ENCODE peak calls at places on chromosomes 13 and 19, in four cellular contexts. Z, F, X and J are unnamed samples.

GRCh38 chr19:41355802-41356201 is 2.1 kb upstream of the TGFB1 start:
- DNase-seq in Z (no peak), F (no peak), X (no peak), J (no peak)

GRCh38 chr13:44972956-44973581 is 16.2 kb downstream of the NUFIP1 start:
- DNase-seq in Z (no peak), F (no peak), X (no peak), J (peak; percentile 55)

GRCh38 chr13:102721800-102722231 is 27.0 kb upstream of the METTL21C start:
- DNase-seq in Z (no peak), F (no peak), X (no peak), J (no peak)

GRCh38 chr19:34360354-34360909 is 4.6 kb upstream of the GPI start:
- DNase-seq in Z (no peak), F (no peak), X (no peak), J (no peak)

GRCh38 chr19:1354496-1355257 is 29.0 kb upstream of the NDUFS7 start:
- DNase-seq in Z (peak; percentile 54), F (peak; percentile 45), X (peak; percentile 91), J (peak; percentile 93)

GRCh38 chr19:8566855-8567254 is 10.4 kb downstream of the MYO1F start:
- DNase-seq in Z (no peak), F (no peak), X (no peak), J (no peak)

GRCh38 chr19:40598121-40598917 is 2.9 kb upstream of the LTBP4 start:
- DNase-seq in Z (peak; percentile 81), F (peak; percentile 81), X (peak; percentile 92), J (peak; percentile 92)

GRCh38 chr19:1618157-1619093 is 13.2 kb upstream of the UQCR11 start:
- DNase-seq in Z (no peak), F (no peak), X (no peak), J (peak; percentile 26)

GRCh38 chr19:41226053-41226873 is 7.2 kb downstream of the AXL start:
- DNase-seq in Z (peak; percentile 66), F (peak; percentile 85), X (peak; percentile 44), J (peak; percentile 93)

GRCh38 chr19:2764945-2765344 is 18.1 kb downstream of the SGTA start:
- DNase-seq in Z (no peak), F (no peak), X (no peak), J (no peak)

GRCh38 chr19:12095111-12095790 is 30.7 kb downstream of the ZNF844 start:
- DNase-seq in Z (no peak), F (peak; percentile 15), X (no peak), J (peak; percentile 21)

GRCh38 chr13:40402931-40403412 is 263.5 kb downstream of the FOXO1 start:
- DNase-seq in Z (peak; percentile 85), F (no peak), X (no peak), J (peak; percentile 88)

GRCh38 chr13:74017301-74018092 is 116.7 kb downstream of the KLF12 start:
- DNase-seq in Z (no peak), F (no peak), X (no peak), J (no peak)

GRCh38 chr19:2775556-2776430 is 7.3 kb downstream of the SGTA start:
- DNase-seq in Z (peak; percentile 39), F (no peak), X (no peak), J (peak; percentile 54)

GRCh38 chr13:98874029-98874397 is 103.9 kb downstream of the DOCK9 start:
- DNase-seq in Z (no peak), F (no peak), X (no peak), J (no peak)

GRCh38 chr13:45367358-45367757 is 26.4 kb upstream of the TPT1 start:
- DNase-seq in Z (peak; percentile 91), F (peak; percentile 45), X (no peak), J (no peak)

GRCh38 chr19:7833225-7834156 is 3.5 kb downstream of the EVI5L start:
- DNase-seq in Z (no peak), F (no peak), X (no peak), J (peak; percentile 79)

GRCh38 chr13:51764184-51765141 is 39.5 kb downstream of the DHRS12 start:
- DNase-seq in Z (peak; percentile 78), F (peak; percentile 77), X (no peak), J (peak; percentile 65)

GRCh38 chr13:107808388-107808787 is 406.9 kb downstream of the LIG4 start:
- DNase-seq in Z (no peak), F (no peak), X (no peak), J (no peak)

GRCh38 chr19:54172764-54173699 is at the start of gene TMC4:
- DNase-seq in Z (no peak), F (no peak), X (no peak), J (peak; percentile 62)

DNA sequence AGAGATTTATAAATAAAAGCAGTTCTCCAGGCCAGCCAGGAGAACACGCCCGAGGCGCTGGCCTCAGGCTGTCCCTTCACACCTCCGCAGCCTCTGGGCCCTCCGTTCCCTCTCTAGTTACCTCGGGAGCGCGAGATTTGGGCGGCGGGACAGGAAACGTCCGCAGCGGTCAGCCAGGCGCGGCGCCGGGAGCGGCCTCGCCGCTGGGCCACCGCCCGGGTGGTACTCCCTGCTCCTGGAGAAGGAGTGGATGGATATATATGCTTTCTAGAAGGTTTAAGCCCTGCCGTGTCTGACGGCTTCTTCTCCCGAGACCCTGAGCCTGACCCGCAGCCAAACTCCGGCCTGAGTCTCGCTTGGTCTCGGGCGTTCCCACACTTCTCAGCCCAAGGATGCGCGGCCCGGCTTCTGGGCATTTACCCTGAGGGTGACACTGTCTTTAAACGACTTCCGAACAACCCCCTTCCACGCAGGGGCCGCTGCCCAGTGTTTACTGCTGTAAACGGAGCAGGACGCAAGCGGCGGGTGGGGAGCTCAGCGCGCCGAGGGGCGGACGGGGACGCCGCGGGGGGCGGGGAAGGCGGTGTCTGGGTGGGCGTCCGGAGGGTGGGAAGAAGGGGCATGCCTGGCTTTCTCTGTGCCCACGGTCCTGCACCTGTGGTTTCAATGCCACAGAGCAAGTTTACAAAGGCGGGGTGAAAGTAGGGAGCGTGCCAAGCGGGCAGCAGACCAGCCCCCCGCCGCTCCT is 2.0 kb upstream of the ZIC2 start:
- DNase-seq in Z (no peak), F (no peak), X (no peak), J (peak; percentile 50)
- H3K27me3 ChIP-seq in Z (no peaks in the 10 kb centered on the region), F (peaks cover 82% of the 10 kb centered on the region), X (peaks cover 24% of the 10 kb centered on the region), J (peaks cover 97% of the 10 kb centered on the region)

GRCh38 chr19:29409121-29409862 is 116.5 kb upstream of the VSTM2B start:
- DNase-seq in Z (no peak), F (no peak), X (no peak), J (no peak)
- H3K27me3 ChIP-seq in Z (no peaks in the 10 kb centered on the region), F (no peaks in the 10 kb centered on the region), X (no peaks in the 10 kb centered on the region), J (no peaks in the 10 kb centered on the region)

DNA sequence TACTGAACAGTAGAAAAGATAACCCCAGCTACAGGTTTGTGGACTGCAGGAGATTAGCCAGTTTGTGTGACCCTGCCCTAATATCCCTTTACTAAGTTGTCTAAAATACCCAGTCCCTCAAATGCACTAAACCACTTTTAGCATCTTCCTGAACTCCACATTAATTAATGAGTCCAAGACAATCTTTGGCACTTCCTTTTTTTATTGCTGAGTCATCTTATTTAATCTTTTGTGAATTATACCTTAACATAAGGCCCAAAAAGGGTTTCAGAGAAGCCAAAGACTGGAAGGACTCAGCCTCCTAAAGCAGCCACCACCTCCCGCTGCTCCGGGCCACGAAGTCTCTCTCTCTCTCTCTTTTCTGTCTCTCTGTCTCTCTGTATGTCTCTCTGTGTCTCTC is 48.8 kb upstream of the PDCD5 start:
- DNase-seq in Z (no peak), F (no peak), X (no peak), J (no peak)
- H3K27me3 ChIP-seq in Z (no peaks in the 10 kb centered on the region), F (no peaks in the 10 kb centered on the region), X (no peaks in the 10 kb centered on the region), J (no peaks in the 10 kb centered on the region)

GRCh38 chr13:27915301-27916207 is 4.2 kb upstream of the PDX1 start:
- DNase-seq in Z (no peak), F (no peak), X (no peak), J (no peak)
- H3K27me3 ChIP-seq in Z (peaks cover 54% of the 10 kb centered on the region), F (peaks cover 48% of the 10 kb centered on the region), X (peaks cover 58% of the 10 kb centered on the region), J (peaks cover 97% of the 10 kb centered on the region)

GRCh38 chr19:49059056-49059455 is 1.5 kb upstream of the CGB7 start:
- DNase-seq in Z (no peak), F (no peak), X (no peak), J (no peak)
- H3K27me3 ChIP-seq in Z (no peaks in the 10 kb centered on the region), F (peaks cover 5% of the 10 kb centered on the region), X (peaks cover 39% of the 10 kb centered on the region), J (no peaks in the 10 kb centered on the region)

GRCh38 chr13:97239943-97240788 is 18.0 kb downstream of the MBNL2 start:
- DNase-seq in Z (no peak), F (no peak), X (no peak), J (no peak)

GRCh38 chr13:97239306-97239705 is 17.2 kb downstream of the MBNL2 start:
- DNase-seq in Z (no peak), F (no peak), X (no peak), J (no peak)

GRCh38 chr13:97237388-97237787 is 15.3 kb downstream of the MBNL2 start:
- DNase-seq in Z (no peak), F (no peak), X (no peak), J (no peak)

GRCh38 chr13:97238883-97239282 is 16.8 kb downstream of the MBNL2 start:
- DNase-seq in Z (no peak), F (no peak), X (no peak), J (no peak)

DNA sequence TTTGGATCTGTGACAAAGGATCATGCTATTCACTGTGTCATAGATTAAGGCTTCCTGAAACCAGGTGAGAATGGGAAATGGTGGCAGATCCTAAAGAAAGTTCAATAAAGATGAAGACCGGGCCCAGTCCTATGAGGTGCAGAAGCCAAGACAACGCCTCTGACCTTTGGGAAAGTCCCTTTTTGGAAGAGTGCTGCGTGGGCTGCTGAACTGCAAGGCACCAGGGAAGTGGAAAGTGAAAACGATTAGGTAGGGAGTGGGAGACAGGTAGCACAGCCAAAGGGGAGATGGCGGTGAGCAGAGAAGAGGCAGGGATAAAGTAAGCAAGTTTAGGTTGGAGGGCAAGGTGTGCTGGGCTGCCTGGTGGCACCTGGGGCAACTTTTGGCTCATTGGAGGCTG is 16.3 kb downstream of the MBNL2 start:
- DNase-seq in Z (no peak), F (no peak), X (no peak), J (no peak)
- H3K27me3 ChIP-seq in Z (no peaks in the 10 kb centered on the region), F (no peaks in the 10 kb centered on the region), X (no peaks in the 10 kb centered on the region), J (no peaks in the 10 kb centered on the region)

GRCh38 chr19:55171440-55171839 is 5.0 kb upstream of the DNAAF3 start:
- DNase-seq in Z (no peak), F (no peak), X (no peak), J (no peak)

GRCh38 chr19:55174425-55175116 is 5.5 kb downstream of the SYT5 start:
- DNase-seq in Z (no peak), F (no peak), X (no peak), J (no peak)

GRCh38 chr19:55173717-55174409 is 6.2 kb downstream of the SYT5 start:
- DNase-seq in Z (peak; percentile 62), F (no peak), X (peak; percentile 69), J (peak; percentile 50)

GRCh38 chr19:55172741-55173140 is 6.3 kb upstream of the DNAAF3 start:
- DNase-seq in Z (peak; percentile 62), F (no peak), X (no peak), J (no peak)

GRCh38 chr19:55173186-55173716 is 6.8 kb upstream of the DNAAF3 start:
- DNase-seq in Z (no peak), F (no peak), X (no peak), J (no peak)
- H3K27me3 ChIP-seq in Z (no peaks in the 10 kb centered on the region), F (peaks cover 6% of the 10 kb centered on the region), X (peaks cover 56% of the 10 kb centered on the region), J (peaks cover 99% of the 10 kb centered on the region)

DNA sequence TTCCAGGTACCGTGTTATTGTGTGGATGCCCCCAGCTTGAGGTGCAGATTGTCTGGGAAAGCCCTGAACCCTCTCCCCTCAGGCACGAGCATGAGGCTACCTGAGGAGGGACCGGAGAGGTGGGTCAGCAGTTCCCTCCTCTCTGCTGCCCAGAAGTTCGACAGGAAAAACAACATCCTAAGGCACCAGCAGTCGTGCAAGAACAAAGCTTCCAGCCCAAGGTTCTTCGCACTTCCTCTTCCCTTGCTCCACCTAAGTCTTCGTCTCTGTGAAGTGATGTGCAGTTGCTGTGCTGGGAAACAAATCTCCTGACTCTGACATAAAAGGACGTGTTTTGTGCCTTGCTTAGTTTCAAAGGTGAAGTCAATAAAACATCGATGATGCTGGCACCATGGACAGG is 173.3 kb downstream of the USP12 start:
- DNase-seq in Z (no peak), F (no peak), X (no peak), J (no peak)
- H3K27me3 ChIP-seq in Z (no peaks in the 10 kb centered on the region), F (peaks cover 29% of the 10 kb centered on the region), X (no peaks in the 10 kb centered on the region), J (peaks cover 2% of the 10 kb centered on the region)